ENCODE peak calls at places on chromosomes 3 and 15, in nine cellular contexts. O is HCEC 1CT; C is HL-60; F is SJSA1; T is activated CD8-positive, alpha-beta memory T cell treated with anti-CD3 and anti-CD28 coated beads for 24 hours; L is activated T-cell treated with anti-CD3 and anti-CD28 coated beads for 24 hours; Q is stimulated activated CD4-positive, alpha-beta T cell treated with anti-CD3 and anti-CD28 coated beads, Interleukin-15, amount 100 ng/mL, for 1 hour; S is amygdala; R is NCI-H1436. G is an unnamed sample.

GRCh38 chr3:70849911-70850699 is 537.7 kb upstream of the MDFIC2 start:
- DNase-seq in O (peak), C (no peak), F (peak), T (no peak), L (no peak), Q (no peak), S (no peak), R (no peak), G (peak)

GRCh38 chr3:12560505-12561188 is 3.8 kb downstream of the MKRN2 start:
- DNase-seq in O (no peak), C (no peak), F (no peak), T (no peak), L (no peak), Q (no peak), S (no peak), R (no peak), G (no peak)

GRCh38 chr3:38730281-38730680 is 80.8 kb upstream of the SCN5A start:
- DNase-seq in O (peak), C (no peak), F (no peak), T (no peak), L (no peak), Q (no peak), S (no peak), R (no peak), G (peak)

GRCh38 chr15:66774001-66774814 is 72.2 kb downstream of the SMAD6 start:
- DNase-seq in O (peak), C (no peak), F (peak), T (peak), L (peak), Q (no peak), S (peak), R (peak), G (peak)

GRCh38 chr15:40306908-40307307 is 827 bp downstream of the PLCB2 start:
- DNase-seq in O (no peak), C (no peak), F (no peak), T (peak), L (no peak), Q (no peak), S (no peak), R (no peak), G (no peak)

GRCh38 chr3:111676177-111677021 is 81.3 kb upstream of the ZBED2 start:
- DNase-seq in O (no peak), C (no peak), F (peak), T (no peak), L (no peak), Q (no peak), S (no peak), R (no peak), G (peak)

GRCh38 chr3:45932112-45932511 is 11.2 kb upstream of the CXCR6 start:
- DNase-seq in O (no peak), C (peak), F (no peak), T (no peak), L (no peak), Q (no peak), S (no peak), R (no peak), G (no peak)

GRCh38 chr3:158091526-158091925 is 14.7 kb downstream of the SHOX2 start:
- DNase-seq in O (peak), C (no peak), F (no peak), T (no peak), L (no peak), Q (no peak), S (no peak), R (no peak), G (no peak)

GRCh38 chr3:71251156-71251775 is 332.3 kb downstream of the FOXP1 start:
- DNase-seq in O (peak), C (no peak), F (peak), T (no peak), L (no peak), Q (no peak), S (no peak), R (no peak), G (no peak)

GRCh38 chr15:63339006-63339766 is 42.5 kb downstream of the CA12 start:
- DNase-seq in O (no peak), C (no peak), F (no peak), T (no peak), L (no peak), Q (no peak), S (no peak), R (no peak), G (no peak)

GRCh38 chr3:27802425-27802824 is 80.3 kb upstream of the EOMES start:
- DNase-seq in O (no peak), C (no peak), F (no peak), T (no peak), L (no peak), Q (no peak), S (no peak), R (no peak), G (no peak)

GRCh38 chr3:23913873-23914743 is 2.7 kb downstream of the NKIRAS1 start:
- DNase-seq in O (no peak), C (no peak), F (no peak), T (no peak), L (no peak), Q (no peak), S (no peak), R (no peak), G (no peak)

GRCh38 chr3:196502775-196503181 is 790 bp downstream of the RNF168 start:
- DNase-seq in O (peak), C (peak), F (peak), T (peak), L (peak), Q (peak), S (no peak), R (peak), G (peak)

G was measured in PC-9.